ENCODE peak calls at places on chromosomes 13 and 19, in five cellular contexts. P is A549, Z is Peyer's patch, G is endothelial cell of umbilical vein, S is tibial nerve. B is an unnamed sample.

GRCh38 chr13:98301721-98302120 is 124.7 kb upstream of the RNF113B start:
- DNase-seq in P (no peak), S (no peak), Z (no peak), G (no peak), B (no peak)

GRCh38 chr13:48776396-48776795 is 122.7 kb downstream of the CYSLTR2 start:
- DNase-seq in S (no peak), Z (no peak), P (no peak), G (no peak), B (no peak)

GRCh38 chr13:51520524-51520923 is 63.7 kb upstream of the WDFY2 start:
- DNase-seq in Z (no peak), P (no peak), S (no peak), G (no peak), B (peak; percentile 11)

GRCh38 chr19:4371209-4371897 is 28.0 kb downstream of the MPND start:
- DNase-seq in P (no peak), G (no peak), Z (no peak), S (no peak), B (peak; percentile 69)

GRCh38 chr19:44663996-44664395 is 7.3 kb upstream of the CEACAM19 start:
- DNase-seq in P (no peak), S (no peak), G (no peak), Z (no peak), B (no peak)

GRCh38 chr13:93224545-93224944 is 2.1 kb upstream of the GPC6 start:
- DNase-seq in S (no peak), P (no peak), Z (no peak), G (no peak), B (no peak)

GRCh38 chr19:50890422-50891252 is 17.4 kb downstream of the KLK2 start:
- DNase-seq in P (peak; percentile 39), S (no peak), Z (no peak), G (no peak), B (no peak)

GRCh38 chr19:343941-344624 is 513 bp downstream of the MIER2 start:
- DNase-seq in P (peak; percentile 47), S (no peak), G (peak; percentile 27), Z (no peak), B (no peak)

GRCh38 chr19:48638831-48639381 is 1.7 kb upstream of the DBP start:
- DNase-seq in P (no peak), G (no peak), S (no peak), Z (no peak), B (no peak)

GRCh38 chr19:48637449-48637947 is 319 bp upstream of the DBP start:
- DNase-seq in P (peak; percentile 100), S (peak; percentile 99), Z (peak; percentile 99), G (peak; percentile 98), B (peak; percentile 100)

GRCh38 chr19:48636859-48637448 is at the start of gene DBP:
- DNase-seq in S (no peak), G (no peak), P (peak; percentile 79), Z (peak; percentile 45), B (peak; percentile 83)

GRCh38 chr19:48639483-48640375 is 2.5 kb upstream of the DBP start:
- DNase-seq in P (no peak), S (no peak), Z (no peak), G (no peak), B (no peak)

GRCh38 chr19:48637948-48638830 is 1.0 kb upstream of the DBP start:
- DNase-seq in G (peak; percentile 89), Z (peak; percentile 78), P (peak; percentile 87), S (peak; percentile 81), B (peak; percentile 89)
- TF ChIP-seq POLR2A in G (no peak), Z (peak; percentile 70), P (no peak), S (peak; percentile 12), B (peak; percentile 9)

GRCh38 chr19:6891761-6892385 is 4.5 kb downstream of the ADGRE1 start:
- DNase-seq in G (no peak), S (no peak), P (no peak), Z (no peak), B (no peak)
- H3K4me1 ChIP-seq in G (no peaks in the 10 kb centered on the region), S (no peaks in the 10 kb centered on the region), P (no peaks in the 10 kb centered on the region), Z (no peaks in the 10 kb centered on the region), B (no peaks in the 10 kb centered on the region)

DNA sequence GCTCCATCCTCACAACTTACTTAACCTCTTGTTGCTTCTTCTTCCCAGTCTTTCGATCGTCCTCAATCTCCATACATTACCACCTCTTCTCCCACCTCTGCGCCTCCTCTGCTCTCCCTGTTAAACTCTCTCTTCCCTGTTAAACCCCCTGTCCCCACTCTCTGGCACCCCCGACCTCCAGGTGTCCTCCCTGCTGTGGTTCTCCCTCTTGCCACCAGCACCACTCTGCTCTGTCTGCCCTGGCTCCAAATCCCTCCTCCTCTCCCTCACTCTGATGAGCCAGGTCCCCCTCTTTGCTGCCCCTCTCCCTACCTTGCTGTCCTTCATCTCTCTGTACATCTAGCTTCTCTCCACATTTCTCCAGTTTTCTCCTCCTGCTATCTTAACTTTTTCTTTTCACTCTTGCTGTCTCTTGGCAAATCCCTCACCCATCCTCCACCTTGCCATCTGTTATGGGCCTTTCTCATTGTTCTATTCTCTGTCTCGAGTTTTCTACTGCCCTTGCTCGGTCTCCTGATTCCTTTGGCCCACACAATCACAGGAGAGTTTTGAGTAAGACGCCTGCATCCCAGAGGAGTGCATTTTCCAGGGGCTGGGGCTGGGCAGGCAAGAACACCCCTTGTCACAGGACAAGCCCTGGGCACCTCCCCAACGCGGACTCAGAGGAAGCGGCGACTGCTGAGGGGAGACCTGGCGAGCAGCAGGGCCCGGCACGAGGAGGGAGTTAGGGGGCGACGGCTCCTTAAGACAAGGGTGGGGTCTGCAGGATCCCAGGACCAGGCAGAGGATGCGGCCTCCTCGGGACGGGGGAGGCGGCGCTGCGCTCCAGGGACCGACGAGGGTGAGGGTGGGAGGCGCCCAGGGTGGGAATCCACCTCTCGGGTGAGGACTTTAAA is 21.4 kb upstream of the ERVV-1 start:
- DNase-seq in Z (no peak), P (no peak), S (no peak), G (peak; percentile 41), B (peak; percentile 6)
- TF ChIP-seq POLR2A in Z (no peak), P (no peak), S (no peak), G (no peak), B (no peak)

DNA sequence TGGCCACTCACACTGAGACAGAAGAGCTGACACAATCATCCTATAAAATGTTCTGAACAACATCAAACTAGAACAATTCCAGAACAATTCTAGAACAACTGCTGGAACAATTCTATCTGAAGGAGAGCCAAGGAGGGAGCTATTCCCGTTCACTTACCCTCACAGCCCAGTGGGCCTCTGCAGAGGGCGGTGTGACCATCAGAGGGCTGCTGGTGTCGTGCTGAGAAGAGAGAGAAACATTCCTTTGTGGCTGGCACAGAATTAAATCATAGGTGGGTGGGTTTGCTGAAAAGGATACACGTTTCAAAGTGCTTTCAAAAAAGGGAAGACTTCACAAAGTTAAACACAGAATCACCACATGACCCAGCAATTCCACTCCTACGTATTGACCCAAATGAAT is 35.0 kb downstream of the EPS15L1 start:
- DNase-seq in Z (no peak), G (no peak), S (no peak), P (no peak), B (no peak)
- H3K4me1 ChIP-seq in Z (no peaks in the 10 kb centered on the region), G (peaks cover 27% of the 10 kb centered on the region), S (peaks cover 21% of the 10 kb centered on the region), P (no peaks in the 10 kb centered on the region), B (peaks cover 28% of the 10 kb centered on the region)

DNA sequence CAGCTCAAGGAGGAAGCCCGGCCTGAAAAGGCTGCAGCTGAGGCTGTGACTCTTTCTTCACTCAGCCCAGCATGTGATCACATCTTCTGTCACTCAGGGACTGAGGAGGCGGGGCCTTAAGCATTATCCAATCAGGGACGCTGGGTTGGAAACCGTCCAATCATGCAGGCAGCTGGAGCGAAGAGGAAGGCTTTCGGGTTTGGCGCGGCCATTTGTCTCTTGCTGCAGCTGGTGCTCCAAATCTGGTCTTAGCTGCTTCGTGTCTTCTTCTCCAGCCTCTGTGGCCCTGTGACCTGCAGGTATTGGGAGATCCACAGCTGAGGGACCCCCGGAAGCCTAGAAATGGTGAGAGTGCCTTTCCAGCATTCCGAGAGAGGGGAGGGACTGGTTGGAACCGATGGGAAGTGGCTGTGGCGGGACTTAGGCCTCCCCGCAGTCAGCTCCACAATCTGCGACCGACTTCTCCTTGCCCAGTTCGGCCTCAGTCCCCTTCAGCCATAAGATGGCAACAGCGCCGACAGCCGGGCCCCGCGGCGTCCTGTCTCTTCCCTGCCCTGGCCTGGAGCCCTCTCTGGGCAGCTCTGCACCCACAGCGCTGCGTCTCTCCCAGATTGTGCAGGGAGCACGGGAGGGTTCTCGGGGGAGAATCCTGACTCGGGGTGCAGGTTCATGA is at the start of gene ZNF90:
- DNase-seq in G (peak; percentile 67), Z (peak; percentile 95), P (no peak), S (peak; percentile 99), B (peak; percentile 97)
- TF ChIP-seq POLR2A in G (no peak), Z (no peak), P (no peak), S (no peak), B (no peak)

DNA sequence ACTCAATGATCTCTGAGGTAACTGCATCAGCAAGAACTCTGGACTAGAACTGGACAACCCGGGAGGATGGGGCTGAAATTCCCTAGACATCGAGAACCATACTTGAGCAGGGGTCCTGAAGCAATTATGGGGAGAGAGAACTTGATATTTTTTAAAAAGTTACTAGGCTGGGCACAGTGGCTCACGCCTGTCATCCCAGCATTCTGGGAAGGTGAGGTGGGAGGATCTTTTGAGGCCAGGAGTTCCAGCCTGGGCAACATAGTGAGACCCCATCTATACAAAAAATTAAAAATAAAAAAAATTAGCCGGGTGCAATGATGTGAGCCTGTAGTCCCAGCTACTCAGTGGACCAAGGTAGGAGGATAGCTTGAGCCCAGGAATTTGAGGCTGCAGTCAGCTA is 2.3 kb upstream of the DNAJB1 start:
- DNase-seq in P (no peak), Z (no peak), G (no peak), S (no peak), B (no peak)
- H3K4me1 ChIP-seq in P (peaks cover 42% of the 10 kb centered on the region), Z (no peaks in the 10 kb centered on the region), G (peaks cover 52% of the 10 kb centered on the region), S (peaks cover 25% of the 10 kb centered on the region), B (peaks cover 18% of the 10 kb centered on the region)